ENCODE peak calls at places on chromosomes 12 and 14, in eight cellular contexts. X is CD8-positive, alpha-beta T cell; I is upper lobe of right lung; Q is WTC11; D is astrocyte of the cerebellum; A is RWPE1; T is HepG2; W is mesothelial cell of epicardium. V is an unnamed sample.

GRCh38 chr12:109385339-109386078 is 37.8 kb downstream of the MYO1H start:
- DNase-seq in X (no peak), I (no peak), Q (no peak), D (peak), A (peak), T (peak), W (no peak), V (no peak)

GRCh38 chr12:76091245-76091757 is 6.8 kb upstream of the NAP1L1 start:
- DNase-seq in X (no peak), I (no peak), Q (no peak), D (no peak), A (no peak), T (no peak), W (no peak), V (no peak)

GRCh38 chr14:72516936-72517408 is 376.9 kb downstream of the DPF3 start:
- DNase-seq in X (peak), I (no peak), Q (peak), D (peak), A (no peak), T (peak), W (no peak), V (peak)

GRCh38 chr12:2691001-2691339 is 103.8 kb upstream of the FKBP4 start:
- DNase-seq in X (no peak), I (no peak), Q (peak), D (no peak), A (no peak), T (no peak), W (no peak), V (peak)

GRCh38 chr14:23182372-23183014 is 967 bp downstream of the SLC7A8 start:
- DNase-seq in X (no peak), I (peak), Q (peak), D (no peak), A (peak), T (no peak), W (peak), V (no peak)

GRCh38 chr12:113899844-113900471 is 66.2 kb downstream of the RBM19 start:
- DNase-seq in X (no peak), I (no peak), Q (no peak), D (no peak), A (no peak), T (no peak), W (no peak), V (peak)

GRCh38 chr14:71290960-71291466 is 383.8 kb downstream of the PCNX1 start:
- DNase-seq in X (no peak), I (no peak), Q (no peak), D (peak), A (peak), T (peak), W (no peak), V (no peak)

GRCh38 chr14:73686901-73687300 is 27.3 kb downstream of the PNMA1 start:
- DNase-seq in X (no peak), I (no peak), Q (no peak), D (no peak), A (no peak), T (no peak), W (no peak), V (no peak)

GRCh38 chr12:29726321-29726692 is 57.4 kb downstream of the TMTC1 start:
- DNase-seq in X (no peak), I (no peak), Q (no peak), D (peak), A (no peak), T (no peak), W (no peak), V (no peak)

GRCh38 chr12:27785882-27786570 is 6.0 kb upstream of the MANSC4 start:
- DNase-seq in X (no peak), I (no peak), Q (no peak), D (peak), A (peak), T (no peak), W (no peak), V (no peak)

GRCh38 chr14:104393199-104393897 is 186.2 kb upstream of the C14orf180 start:
- DNase-seq in X (no peak), I (peak), Q (no peak), D (no peak), A (no peak), T (no peak), W (no peak), V (no peak)

GRCh38 chr12:108482717-108483212 is 32.3 kb upstream of the FICD start:
- DNase-seq in X (no peak), I (no peak), Q (peak), D (peak), A (peak), T (no peak), W (no peak), V (no peak)

GRCh38 chr12:14958361-14959125 is 2.9 kb downstream of the ARHGDIB start:
- DNase-seq in X (no peak), I (no peak), Q (no peak), D (no peak), A (no peak), T (no peak), W (no peak), V (no peak)

GRCh38 chr12:120866143-120866542 is 38.0 kb downstream of the SPPL3 start:
- DNase-seq in X (no peak), I (no peak), Q (no peak), D (no peak), A (no peak), T (no peak), W (no peak), V (no peak)

GRCh38 chr12:48572326-48572725 is 2.5 kb upstream of the LALBA start:
- DNase-seq in X (no peak), I (no peak), Q (no peak), D (no peak), A (no peak), T (no peak), W (no peak), V (no peak)

GRCh38 chr12:50387972-50388478 is 8.4 kb downstream of the FAM186A start:
- DNase-seq in X (no peak), I (no peak), Q (peak), D (no peak), A (no peak), T (peak), W (no peak), V (no peak)

GRCh38 chr12:123436017-123436964 is at the start of gene RILPL2:
- DNase-seq in X (peak), I (peak), Q (peak), D (peak), A (peak), T (peak), W (peak), V (peak)

GRCh38 chr14:58299665-58300202 is 1.4 kb downstream of the ARID4A start:
- DNase-seq in X (no peak), I (no peak), Q (no peak), D (no peak), A (no peak), T (no peak), W (no peak), V (no peak)

GRCh38 chr12:44749566-44749965 is 126.5 kb downstream of the NELL2 start:
- DNase-seq in X (no peak), I (no peak), Q (no peak), D (no peak), A (no peak), T (no peak), W (no peak), V (no peak)

GRCh38 chr14:75246546-75247285 is 31.9 kb upstream of the FOS start:
- DNase-seq in X (no peak), I (no peak), Q (no peak), D (no peak), A (no peak), T (no peak), W (no peak), V (no peak)

GRCh38 chr14:23025181-23025788 is 9.4 kb downstream of the PSMB5 start:
- DNase-seq in X (no peak), I (no peak), Q (no peak), D (no peak), A (no peak), T (no peak), W (no peak), V (no peak)

GRCh38 chr12:110135806-110136205 is 11.6 kb downstream of the IFT81 start:
- DNase-seq in X (no peak), I (no peak), Q (no peak), D (no peak), A (no peak), T (no peak), W (no peak), V (no peak)

GRCh38 chr14:89507926-89508460 is 91.0 kb upstream of the FOXN3 start:
- DNase-seq in X (no peak), I (no peak), Q (no peak), D (no peak), A (peak), T (no peak), W (no peak), V (no peak)

GRCh38 chr12:80053048-80053790 is 46.1 kb upstream of the OTOGL start:
- DNase-seq in X (no peak), I (no peak), Q (no peak), D (peak), A (no peak), T (no peak), W (no peak), V (no peak)

GRCh38 chr14:26531894-26532293 is 65.9 kb downstream of the NOVA1 start:
- DNase-seq in X (no peak), I (no peak), Q (no peak), D (peak), A (peak), T (peak), W (no peak), V (no peak)

DNA sequence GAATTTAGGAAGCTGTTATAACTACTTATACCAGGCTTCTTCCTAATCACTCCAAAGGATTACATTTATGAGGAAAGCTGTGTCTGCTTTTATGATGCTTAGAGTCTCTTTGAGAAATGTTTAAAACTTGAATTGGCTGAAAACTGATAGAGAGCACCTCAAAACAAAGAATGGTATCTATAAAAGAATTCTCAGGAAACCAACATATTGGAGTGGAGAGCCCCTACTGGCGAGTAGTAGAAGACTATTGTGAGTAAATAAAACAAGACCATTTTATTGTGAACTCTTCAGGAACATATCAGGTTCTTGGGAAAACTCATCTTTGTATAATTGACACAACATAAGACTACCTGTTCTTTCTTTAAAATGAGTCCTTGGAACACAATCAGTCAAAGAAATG is 578.6 kb downstream of the RERGL start:
- DNase-seq in X (no peak), I (no peak), Q (no peak), D (no peak), A (peak), T (no peak), W (no peak), V (no peak)
- TF ChIP-seq CTCF in X (no peak), I (no peak), Q (peak), D (no peak), A (no peak), T (no peak), W (no peak), V (peak)

GRCh38 chr12:125193798-125194562 is 128.7 kb downstream of the AACS start:
- DNase-seq in X (no peak), I (no peak), Q (peak), D (peak), A (peak), T (no peak), W (no peak), V (no peak)
- TF ChIP-seq CTCF in X (no peak), I (no peak), Q (no peak), D (peak), A (no peak), T (no peak), W (no peak), V (no peak)

GRCh38 chr14:96497586-96497985 is 4.6 kb upstream of the PAPOLA start:
- DNase-seq in X (no peak), I (peak), Q (no peak), D (no peak), A (no peak), T (no peak), W (no peak), V (no peak)

GRCh38 chr14:96501383-96501745 is 818 bp upstream of the PAPOLA start:
- DNase-seq in X (no peak), I (no peak), Q (no peak), D (no peak), A (peak), T (no peak), W (no peak), V (no peak)

GRCh38 chr14:96502621-96503251 is 554 bp downstream of the PAPOLA start:
- DNase-seq in X (no peak), I (peak), Q (peak), D (no peak), A (peak), T (peak), W (no peak), V (peak)

GRCh38 chr14:96497087-96497486 is 5.1 kb upstream of the PAPOLA start:
- DNase-seq in X (no peak), I (no peak), Q (no peak), D (no peak), A (peak), T (no peak), W (no peak), V (no peak)

GRCh38 chr14:96501746-96502620 is at the start of gene PAPOLA:
- DNase-seq in X (peak), I (peak), Q (peak), D (peak), A (peak), T (peak), W (peak), V (peak)
- TF ChIP-seq CTCF in X (no peak), I (no peak), Q (no peak), D (no peak), A (no peak), T (peak), W (no peak), V (peak)

DNA sequence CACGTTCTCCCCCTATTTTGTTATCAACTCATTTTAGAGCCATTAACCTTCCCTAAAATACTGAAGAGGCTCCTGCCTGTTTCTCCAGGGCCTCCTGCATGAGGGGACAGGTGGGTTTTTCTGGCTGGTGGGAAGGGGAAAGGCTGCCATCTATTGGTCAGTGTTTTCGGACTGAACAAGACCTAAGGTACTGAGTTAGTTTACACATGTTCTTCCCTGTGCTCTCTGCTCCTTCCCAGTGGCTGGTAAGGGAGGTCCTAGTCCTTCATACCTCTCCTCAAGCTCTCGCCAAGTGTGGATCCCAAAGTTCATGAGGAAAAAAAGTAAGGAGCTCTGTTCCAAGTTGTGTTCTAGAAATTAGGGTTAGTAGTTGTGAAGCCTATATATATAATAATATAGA is 357.5 kb downstream of the FSCB start:
- DNase-seq in X (no peak), I (no peak), Q (peak), D (no peak), A (peak), T (peak), W (no peak), V (peak)
- TF ChIP-seq CTCF in X (no peak), I (no peak), Q (peak), D (peak), A (no peak), T (peak), W (no peak), V (peak)

DNA sequence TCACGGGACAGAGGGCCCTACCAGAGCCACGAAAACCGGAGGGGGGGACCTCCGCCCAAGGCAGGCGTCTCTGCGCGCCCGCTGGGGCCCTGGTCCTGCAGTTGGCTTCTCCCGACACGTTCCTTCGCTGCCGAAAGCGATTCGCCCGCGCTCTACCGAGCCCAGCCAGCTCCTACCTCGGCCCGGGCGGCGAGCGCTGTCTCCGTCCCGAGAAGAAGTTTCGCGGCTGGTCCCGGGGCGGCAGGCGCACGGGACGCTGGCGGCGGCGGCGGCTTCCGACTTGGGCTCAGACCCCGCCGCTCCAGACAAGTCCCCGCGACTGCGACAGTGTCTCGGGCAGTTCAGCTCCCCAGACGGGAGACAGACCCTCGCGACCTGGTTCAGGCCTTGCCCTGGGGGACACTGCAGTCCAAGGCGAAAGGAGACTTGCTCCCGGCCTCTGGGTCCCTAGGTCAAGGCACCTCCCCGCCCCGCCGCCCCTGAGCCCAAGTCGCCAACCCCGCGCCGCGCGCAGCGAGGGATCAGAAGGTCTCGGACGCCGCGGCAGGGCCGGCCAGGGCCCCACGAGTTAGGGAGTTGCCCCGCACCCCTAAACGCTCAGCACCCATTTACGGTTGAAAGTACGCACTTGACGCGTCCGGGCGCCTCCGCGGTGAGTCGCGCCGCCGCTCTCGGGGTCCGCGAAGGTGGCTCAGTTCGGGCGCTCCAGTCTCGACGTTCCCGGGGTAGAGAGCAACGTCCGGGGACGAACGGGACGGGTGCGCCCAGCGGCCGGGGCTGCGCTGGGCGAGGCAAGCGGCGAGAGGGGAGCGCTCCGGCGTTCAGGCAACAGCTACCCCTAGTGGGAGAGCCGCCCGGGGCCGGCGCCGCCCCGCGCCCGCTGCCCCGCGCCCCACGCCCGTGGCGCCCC is 1.4 kb upstream of the DIO3 start:
- DNase-seq in X (no peak), I (no peak), Q (peak), D (no peak), A (no peak), T (no peak), W (no peak), V (peak)
- TF ChIP-seq CTCF in X (no peak), I (peak), Q (no peak), D (peak), A (no peak), T (peak), W (no peak), V (peak)

GRCh38 chr12:54678131-54678530 is 30.0 kb upstream of the DCD start:
- DNase-seq in X (no peak), I (no peak), Q (no peak), D (no peak), A (no peak), T (no peak), W (no peak), V (no peak)

GRCh38 chr12:54683388-54683787 is 35.2 kb upstream of the DCD start:
- DNase-seq in X (no peak), I (no peak), Q (no peak), D (no peak), A (no peak), T (no peak), W (no peak), V (no peak)

GRCh38 chr12:54682674-54683073 is 34.5 kb upstream of the DCD start:
- DNase-seq in X (no peak), I (no peak), Q (no peak), D (no peak), A (no peak), T (no peak), W (no peak), V (no peak)

GRCh38 chr12:54684636-54685630 is 36.8 kb upstream of the DCD start:
- DNase-seq in X (no peak), I (no peak), Q (no peak), D (no peak), A (no peak), T (no peak), W (no peak), V (no peak)

GRCh38 chr12:54680374-54680773 is 32.2 kb upstream of the DCD start:
- DNase-seq in X (no peak), I (no peak), Q (peak), D (no peak), A (peak), T (peak), W (no peak), V (no peak)
- TF ChIP-seq CTCF in X (peak), I (peak), Q (peak), D (peak), A (peak), T (peak), W (peak), V (peak)

V was measured in neural crest cell.